ENCODE peak calls at places on chromosome 2, in four cellular contexts. One of them, this sample, is unnamed.
A peak's percentile ranks its signal among the peaks of the same experiment; 100 is the strongest.

GRCh38 chr2:165277295-165277694 is 38.1 kb downstream of the SCN2A start:
- DNase-seq in T-helper 9 cell: no peak
- DNase-seq in naive thymus-derived CD8-positive, alpha-beta T cell: no peak
- DNase-seq in transverse colon: no peak
- DNase-seq in this sample: no peak

GRCh38 chr2:186822323-186822722 is 26.6 kb downstream of the ZSWIM2 start:
- DNase-seq in T-helper 9 cell: no peak
- DNase-seq in naive thymus-derived CD8-positive, alpha-beta T cell: no peak
- DNase-seq in transverse colon: no peak
- DNase-seq in this sample: no peak

GRCh38 chr2:69260666-69261065 is 126.4 kb downstream of the GFPT1 start:
- DNase-seq in naive thymus-derived CD8-positive, alpha-beta T cell: no peak
- DNase-seq in T-helper 9 cell: no peak
- DNase-seq in transverse colon: no peak
- DNase-seq in this sample: no peak

GRCh38 chr2:70753978-70754377 is 14.0 kb downstream of the ADD2 start:
- DNase-seq in naive thymus-derived CD8-positive, alpha-beta T cell: no peak
- DNase-seq in T-helper 9 cell: no peak
- DNase-seq in transverse colon: no peak
- DNase-seq in this sample: no peak

GRCh38 chr2:134460583-134460998 is 206.7 kb downstream of the MGAT5 start:
- DNase-seq in T-helper 9 cell: no peak
- DNase-seq in transverse colon: peak; percentile 31
- DNase-seq in naive thymus-derived CD8-positive, alpha-beta T cell: peak; percentile 16
- DNase-seq in this sample: peak; percentile 13

GRCh38 chr2:112891333-112891950 is 19.5 kb upstream of the IL37 start:
- DNase-seq in transverse colon: no peak
- DNase-seq in naive thymus-derived CD8-positive, alpha-beta T cell: no peak
- DNase-seq in T-helper 9 cell: no peak
- DNase-seq in this sample: no peak

GRCh38 chr2:16254356-16254965 is 314.1 kb downstream of the MYCN start:
- DNase-seq in T-helper 9 cell: no peak
- DNase-seq in transverse colon: no peak
- DNase-seq in naive thymus-derived CD8-positive, alpha-beta T cell: no peak
- DNase-seq in this sample: no peak

GRCh38 chr2:8643238-8643995 is 38.4 kb upstream of the ID2 start:
- DNase-seq in T-helper 9 cell: no peak
- DNase-seq in transverse colon: no peak
- DNase-seq in naive thymus-derived CD8-positive, alpha-beta T cell: no peak
- DNase-seq in this sample: no peak

GRCh38 chr2:121185571-121186074 is 99.4 kb downstream of the TFCP2L1 start:
- DNase-seq in T-helper 9 cell: no peak
- DNase-seq in naive thymus-derived CD8-positive, alpha-beta T cell: no peak
- DNase-seq in transverse colon: no peak
- DNase-seq in this sample: peak; percentile 19

GRCh38 chr2:45826889-45827635 is 175.6 kb downstream of the PRKCE start:
- DNase-seq in transverse colon: peak; percentile 38
- DNase-seq in naive thymus-derived CD8-positive, alpha-beta T cell: no peak
- DNase-seq in T-helper 9 cell: no peak
- DNase-seq in this sample: peak; percentile 70

GRCh38 chr2:200713704-200714064 is 98.0 kb upstream of the BZW1 start:
- DNase-seq in T-helper 9 cell: no peak
- DNase-seq in naive thymus-derived CD8-positive, alpha-beta T cell: no peak
- DNase-seq in transverse colon: no peak
- DNase-seq in this sample: no peak

GRCh38 chr2:880201-880970 is 70.3 kb upstream of the SNTG2 start:
- DNase-seq in transverse colon: no peak
- DNase-seq in T-helper 9 cell: no peak
- DNase-seq in naive thymus-derived CD8-positive, alpha-beta T cell: no peak
- DNase-seq in this sample: no peak

GRCh38 chr2:151922845-151923666 is 94.8 kb upstream of the ARL5A start:
- DNase-seq in transverse colon: peak; percentile 39
- DNase-seq in naive thymus-derived CD8-positive, alpha-beta T cell: no peak
- DNase-seq in T-helper 9 cell: no peak
- DNase-seq in this sample: no peak

GRCh38 chr2:197179744-197180498 is 130.7 kb downstream of the ANKRD44 start:
- DNase-seq in transverse colon: no peak
- DNase-seq in T-helper 9 cell: no peak
- DNase-seq in naive thymus-derived CD8-positive, alpha-beta T cell: no peak
- DNase-seq in this sample: peak; percentile 82

This sample was measured in skeletal muscle cell.